ENCODE peak calls at places on chromosome 7, in four cellular contexts. One of them, this sample, is unnamed.

GRCh38 chr7:1309996-1310395 is 77.3 kb downstream of the UNCX start:
- DNase-seq in dorsolateral prefrontal cortex: no peak
- DNase-seq in Peyer's patch: no peak
- DNase-seq in IMR-90: no peak
- DNase-seq in this sample: no peak

GRCh38 chr7:78015574-78016260 is 217.1 kb downstream of the PHTF2 start:
- DNase-seq in IMR-90: no peak
- DNase-seq in dorsolateral prefrontal cortex: no peak
- DNase-seq in Peyer's patch: no peak
- DNase-seq in this sample: no peak

GRCh38 chr7:157816086-157816485 is 479.3 kb downstream of the DNAJB6 start:
- DNase-seq in Peyer's patch: no peak
- DNase-seq in IMR-90: no peak
- DNase-seq in dorsolateral prefrontal cortex: no peak
- DNase-seq in this sample: no peak

GRCh38 chr7:44279731-44280505 is 45.5 kb downstream of the CAMK2B start:
- DNase-seq in Peyer's patch: peak; percentile 14
- DNase-seq in dorsolateral prefrontal cortex: peak; percentile 6
- DNase-seq in IMR-90: no peak
- DNase-seq in this sample: no peak

GRCh38 chr7:157548691-157549265 is 212.0 kb downstream of the DNAJB6 start:
- DNase-seq in IMR-90: no peak
- DNase-seq in Peyer's patch: peak; percentile 32
- DNase-seq in dorsolateral prefrontal cortex: no peak
- DNase-seq in this sample: no peak

GRCh38 chr7:100719523-100720319 is 547 bp upstream of the EPO start:
- DNase-seq in Peyer's patch: no peak
- DNase-seq in IMR-90: peak; percentile 51
- DNase-seq in dorsolateral prefrontal cortex: no peak
- DNase-seq in this sample: no peak

GRCh38 chr7:122688385-122688998 is 10.4 kb downstream of the RNF133 start:
- DNase-seq in Peyer's patch: no peak
- DNase-seq in IMR-90: no peak
- DNase-seq in dorsolateral prefrontal cortex: no peak
- DNase-seq in this sample: no peak

GRCh38 chr7:7718461-7718860 is at the start of gene RPA3:
- DNase-seq in dorsolateral prefrontal cortex: no peak
- DNase-seq in IMR-90: no peak
- DNase-seq in Peyer's patch: no peak
- DNase-seq in this sample: no peak

GRCh38 chr7:44275829-44276570 is 49.4 kb downstream of the CAMK2B start:
- DNase-seq in dorsolateral prefrontal cortex: no peak
- DNase-seq in Peyer's patch: no peak
- DNase-seq in IMR-90: no peak
- DNase-seq in this sample: no peak

GRCh38 chr7:47782022-47782421 is 166.2 kb downstream of the PKD1L1 start:
- DNase-seq in IMR-90: peak; percentile 33
- DNase-seq in dorsolateral prefrontal cortex: no peak
- DNase-seq in Peyer's patch: no peak
- DNase-seq in this sample: no peak

GRCh38 chr7:47153571-47153970 is 428.3 kb downstream of the TNS3 start:
- DNase-seq in dorsolateral prefrontal cortex: no peak
- DNase-seq in IMR-90: no peak
- DNase-seq in Peyer's patch: no peak
- DNase-seq in this sample: no peak

GRCh38 chr7:8582723-8583122 is 149.3 kb downstream of the NXPH1 start:
- DNase-seq in Peyer's patch: no peak
- DNase-seq in IMR-90: no peak
- DNase-seq in dorsolateral prefrontal cortex: no peak
- DNase-seq in this sample: no peak

GRCh38 chr7:1917221-1918062 is 247.4 kb downstream of the ELFN1 start:
- DNase-seq in Peyer's patch: no peak
- DNase-seq in dorsolateral prefrontal cortex: no peak
- DNase-seq in IMR-90: no peak
- DNase-seq in this sample: no peak

GRCh38 chr7:70218006-70218405 is 619.7 kb downstream of the AUTS2 start:
- DNase-seq in Peyer's patch: no peak
- DNase-seq in IMR-90: no peak
- DNase-seq in dorsolateral prefrontal cortex: no peak
- DNase-seq in this sample: no peak

GRCh38 chr7:84389242-84389641 is 194.7 kb upstream of the SEMA3A start:
- DNase-seq in Peyer's patch: no peak
- DNase-seq in IMR-90: no peak
- DNase-seq in dorsolateral prefrontal cortex: no peak
- DNase-seq in this sample: no peak

GRCh38 chr7:80593869-80594587 is 44.4 kb upstream of the CD36 start:
- DNase-seq in IMR-90: peak; percentile 5
- DNase-seq in dorsolateral prefrontal cortex: no peak
- DNase-seq in Peyer's patch: no peak
- DNase-seq in this sample: no peak

GRCh38 chr7:151735854-151736402 is 141.0 kb downstream of the PRKAG2 start:
- DNase-seq in Peyer's patch: no peak
- DNase-seq in IMR-90: no peak
- DNase-seq in dorsolateral prefrontal cortex: no peak
- DNase-seq in this sample: no peak

GRCh38 chr7:95297041-95297440 is 27.3 kb downstream of the PON1 start:
- DNase-seq in IMR-90: no peak
- DNase-seq in Peyer's patch: no peak
- DNase-seq in dorsolateral prefrontal cortex: no peak
- DNase-seq in this sample: no peak

GRCh38 chr7:7517661-7518236 is 17.9 kb downstream of the COL28A1 start:
- DNase-seq in IMR-90: no peak
- DNase-seq in Peyer's patch: no peak
- DNase-seq in dorsolateral prefrontal cortex: no peak
- DNase-seq in this sample: no peak

GRCh38 chr7:94280836-94281235 is 113.9 kb upstream of the COL1A2 start:
- DNase-seq in Peyer's patch: no peak
- DNase-seq in IMR-90: no peak
- DNase-seq in dorsolateral prefrontal cortex: no peak
- DNase-seq in this sample: no peak

GRCh38 chr7:137331378-137331777 is 12.2 kb downstream of the PTN start:
- DNase-seq in Peyer's patch: no peak
- DNase-seq in dorsolateral prefrontal cortex: no peak
- DNase-seq in IMR-90: peak; percentile 10
- DNase-seq in this sample: no peak

GRCh38 chr7:43879477-43879876 is 10.2 kb upstream of the MRPS24 start:
- DNase-seq in IMR-90: peak; percentile 93
- DNase-seq in dorsolateral prefrontal cortex: no peak
- DNase-seq in Peyer's patch: no peak
- DNase-seq in this sample: peak; percentile 65

GRCh38 chr7:134453526-134453925 is 5.4 kb downstream of the AKR1B1 start:
- DNase-seq in Peyer's patch: no peak
- DNase-seq in dorsolateral prefrontal cortex: no peak
- DNase-seq in IMR-90: no peak
- DNase-seq in this sample: no peak
- H3K4me3 ChIP-seq in Peyer's patch: no peak overlapping the region
- H3K4me3 ChIP-seq in dorsolateral prefrontal cortex: no peak overlapping the region
- H3K4me3 ChIP-seq in IMR-90: no peak overlapping the region
- H3K4me3 ChIP-seq in this sample: no peak overlapping the region

DNA sequence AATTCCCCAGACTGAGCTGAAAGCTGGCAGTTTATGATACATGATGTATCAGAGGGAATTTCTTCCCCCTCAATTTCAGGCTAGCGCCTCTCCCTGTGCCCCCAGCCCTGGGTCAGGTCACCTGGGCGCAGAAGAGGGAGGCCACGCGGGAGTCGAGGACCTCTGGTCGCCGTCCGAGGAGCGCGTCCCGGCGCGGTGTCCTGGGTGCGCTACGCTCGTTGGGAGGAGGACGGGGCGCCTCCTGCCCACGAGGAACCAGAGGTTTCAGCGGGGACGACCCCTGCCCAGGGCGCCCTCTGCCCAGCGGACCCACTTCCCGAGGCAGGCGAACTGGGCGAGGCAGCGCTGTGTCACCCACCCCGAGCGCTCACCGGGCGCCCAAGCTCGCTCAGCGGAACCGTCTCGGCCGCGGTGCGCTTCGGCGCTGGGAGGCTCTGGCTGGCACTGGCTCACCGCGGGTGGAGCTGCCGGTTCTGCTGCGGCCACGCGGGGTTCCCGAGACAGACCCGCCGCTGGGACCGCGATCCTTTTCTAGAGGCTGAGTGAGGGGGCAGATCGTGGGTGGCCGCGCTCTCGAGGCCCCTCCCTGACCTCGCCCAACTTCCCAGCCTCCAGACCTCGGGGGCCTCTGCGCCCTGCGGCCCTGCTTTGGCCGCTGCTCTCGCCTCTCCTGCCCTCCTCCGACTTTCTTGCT is at the start of gene FAM237B:
- DNase-seq in dorsolateral prefrontal cortex: no peak
- DNase-seq in Peyer's patch: no peak
- DNase-seq in IMR-90: no peak
- DNase-seq in this sample: no peak
- H3K4me3 ChIP-seq in dorsolateral prefrontal cortex: peak within 1 kb of the TSS; percentile 26
- H3K4me3 ChIP-seq in Peyer's patch: peak within 1 kb of the TSS; percentile 20
- H3K4me3 ChIP-seq in IMR-90: no peak within 1 kb of the TSS
- H3K4me3 ChIP-seq in this sample: peak within 1 kb of the TSS; percentile 52

GRCh38 chr7:5525271-5526189 is 101.9 kb upstream of the TNRC18 start:
- DNase-seq in dorsolateral prefrontal cortex: no peak
- DNase-seq in Peyer's patch: peak; percentile 61
- DNase-seq in IMR-90: peak; percentile 54
- DNase-seq in this sample: no peak
- H3K4me3 ChIP-seq in dorsolateral prefrontal cortex: no peak overlapping the region
- H3K4me3 ChIP-seq in Peyer's patch: no peak overlapping the region
- H3K4me3 ChIP-seq in IMR-90: no peak overlapping the region
- H3K4me3 ChIP-seq in this sample: no peak overlapping the region

GRCh38 chr7:107946881-107947280 is 55.9 kb downstream of the DLD start:
- DNase-seq in Peyer's patch: no peak
- DNase-seq in IMR-90: no peak
- DNase-seq in dorsolateral prefrontal cortex: no peak
- DNase-seq in this sample: no peak

GRCh38 chr7:107951172-107951787 is 51.7 kb downstream of the LAMB1 start:
- DNase-seq in Peyer's patch: no peak
- DNase-seq in dorsolateral prefrontal cortex: no peak
- DNase-seq in IMR-90: no peak
- DNase-seq in this sample: no peak

GRCh38 chr7:107949443-107949935 is 53.5 kb downstream of the LAMB1 start:
- DNase-seq in IMR-90: no peak
- DNase-seq in Peyer's patch: no peak
- DNase-seq in dorsolateral prefrontal cortex: no peak
- DNase-seq in this sample: no peak

GRCh38 chr7:107946451-107946850 is 55.5 kb downstream of the DLD start:
- DNase-seq in dorsolateral prefrontal cortex: no peak
- DNase-seq in Peyer's patch: no peak
- DNase-seq in IMR-90: peak; percentile 47
- DNase-seq in this sample: no peak

GRCh38 chr7:107948645-107949442 is 54.1 kb downstream of the LAMB1 start:
- DNase-seq in IMR-90: peak; percentile 94
- DNase-seq in dorsolateral prefrontal cortex: no peak
- DNase-seq in Peyer's patch: no peak
- DNase-seq in this sample: peak; percentile 79
- H3K4me3 ChIP-seq in IMR-90: no peak overlapping the region
- H3K4me3 ChIP-seq in dorsolateral prefrontal cortex: no peak overlapping the region
- H3K4me3 ChIP-seq in Peyer's patch: no peak overlapping the region
- H3K4me3 ChIP-seq in this sample: no peak overlapping the region

DNA sequence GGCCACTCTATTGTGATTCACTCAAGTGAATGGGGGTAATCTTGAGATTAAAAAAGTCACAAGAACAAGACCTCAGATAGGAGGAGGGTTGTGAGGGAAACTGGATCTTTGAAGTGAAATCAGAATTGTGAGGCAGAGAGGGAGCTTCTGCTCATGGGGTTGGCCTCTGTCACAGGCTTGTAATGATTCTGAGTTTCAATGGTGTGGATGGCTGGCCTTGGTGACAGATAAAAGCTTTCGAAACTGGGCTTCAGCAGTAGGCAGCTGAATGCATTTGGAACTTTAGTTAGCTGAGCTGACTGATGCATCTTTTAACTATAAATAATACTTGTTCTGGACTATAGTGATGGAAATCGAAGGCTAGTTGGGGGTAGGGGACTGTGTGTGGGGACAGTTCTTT is 12.2 kb downstream of the TAS2R60 start:
- DNase-seq in dorsolateral prefrontal cortex: no peak
- DNase-seq in IMR-90: no peak
- DNase-seq in Peyer's patch: no peak
- DNase-seq in this sample: no peak
- H3K4me3 ChIP-seq in dorsolateral prefrontal cortex: no peak overlapping the region
- H3K4me3 ChIP-seq in IMR-90: no peak overlapping the region
- H3K4me3 ChIP-seq in Peyer's patch: no peak overlapping the region
- H3K4me3 ChIP-seq in this sample: no peak overlapping the region

GRCh38 chr7:129779602-129780256 is 168.2 kb downstream of the NRF1 start:
- DNase-seq in dorsolateral prefrontal cortex: no peak
- DNase-seq in IMR-90: no peak
- DNase-seq in Peyer's patch: peak; percentile 58
- DNase-seq in this sample: no peak
- H3K4me3 ChIP-seq in dorsolateral prefrontal cortex: peak overlapping the region; percentile 22
- H3K4me3 ChIP-seq in IMR-90: no peak overlapping the region
- H3K4me3 ChIP-seq in Peyer's patch: peak overlapping the region; percentile 67
- H3K4me3 ChIP-seq in this sample: peak overlapping the region; percentile 31

GRCh38 chr7:92823042-92823441 is 13.3 kb downstream of the CDK6 start:
- DNase-seq in IMR-90: no peak
- DNase-seq in Peyer's patch: no peak
- DNase-seq in dorsolateral prefrontal cortex: no peak
- DNase-seq in this sample: no peak

GRCh38 chr7:92826258-92827004 is 9.9 kb downstream of the CDK6 start:
- DNase-seq in IMR-90: no peak
- DNase-seq in dorsolateral prefrontal cortex: no peak
- DNase-seq in Peyer's patch: no peak
- DNase-seq in this sample: no peak

GRCh38 chr7:92827464-92827863 is 8.9 kb downstream of the CDK6 start:
- DNase-seq in IMR-90: no peak
- DNase-seq in Peyer's patch: no peak
- DNase-seq in dorsolateral prefrontal cortex: no peak
- DNase-seq in this sample: no peak

GRCh38 chr7:92824450-92824849 is 11.9 kb downstream of the CDK6 start:
- DNase-seq in IMR-90: no peak
- DNase-seq in Peyer's patch: no peak
- DNase-seq in dorsolateral prefrontal cortex: no peak
- DNase-seq in this sample: no peak

DNA sequence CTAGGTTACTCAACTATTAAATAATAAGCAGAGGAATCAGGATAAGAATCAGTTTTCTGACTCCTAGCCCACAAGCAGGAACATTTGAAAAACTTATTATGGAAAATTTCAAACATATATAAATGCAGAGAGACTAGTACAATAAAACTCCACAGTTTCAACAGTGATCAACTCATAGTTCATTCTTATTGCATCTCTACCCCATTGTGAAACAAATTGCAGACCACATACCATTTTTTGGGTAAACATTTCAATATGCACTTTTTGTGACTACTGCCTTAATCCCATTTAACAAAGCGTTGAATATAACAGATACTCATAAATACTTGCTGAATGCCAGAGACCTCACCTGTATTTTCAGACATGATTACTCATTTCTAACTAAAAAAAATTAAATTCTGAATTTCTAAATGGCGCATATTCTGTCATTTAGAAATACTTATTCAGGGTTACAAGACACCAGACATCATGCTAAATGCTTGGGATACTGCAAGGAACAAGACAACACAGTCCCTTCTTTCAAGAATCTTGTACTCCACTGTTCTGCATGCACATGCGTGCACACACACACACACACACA is 11.4 kb downstream of the CDK6 start:
- DNase-seq in Peyer's patch: no peak
- DNase-seq in IMR-90: no peak
- DNase-seq in dorsolateral prefrontal cortex: no peak
- DNase-seq in this sample: no peak
- H3K4me3 ChIP-seq in Peyer's patch: no peak overlapping the region
- H3K4me3 ChIP-seq in IMR-90: no peak overlapping the region
- H3K4me3 ChIP-seq in dorsolateral prefrontal cortex: no peak overlapping the region
- H3K4me3 ChIP-seq in this sample: no peak overlapping the region

GRCh38 chr7:25857376-25858067 is 294.5 kb upstream of the NFE2L3 start:
- DNase-seq in dorsolateral prefrontal cortex: no peak
- DNase-seq in IMR-90: peak; percentile 55
- DNase-seq in Peyer's patch: peak; percentile 81
- DNase-seq in this sample: peak; percentile 86
- H3K4me3 ChIP-seq in dorsolateral prefrontal cortex: peak overlapping the region; percentile 28
- H3K4me3 ChIP-seq in IMR-90: peak overlapping the region; percentile 57
- H3K4me3 ChIP-seq in Peyer's patch: peak overlapping the region; percentile 54
- H3K4me3 ChIP-seq in this sample: peak overlapping the region; percentile 47